ENCODE peak calls at places on chromosomes 5 and 9, in five cellular contexts. One of them, this sample, is unnamed.

GRCh38 chr5:375336-375920 is 53.9 kb downstream of the AHRR start:
- DNase-seq in fibroblast of lung: no peak
- DNase-seq in astrocyte of the cerebellum: no peak
- DNase-seq in Panc1: no peak
- DNase-seq in bronchial epithelial cell: no peak
- DNase-seq in this sample: no peak

GRCh38 chr5:10607023-10607665 is 43.3 kb downstream of the ANKRD33B start:
- DNase-seq in fibroblast of lung: peak
- DNase-seq in astrocyte of the cerebellum: no peak
- DNase-seq in Panc1: no peak
- DNase-seq in bronchial epithelial cell: no peak
- DNase-seq in this sample: no peak

GRCh38 chr9:2889023-2889422 is 45.1 kb upstream of the PUM3 start:
- DNase-seq in fibroblast of lung: no peak
- DNase-seq in astrocyte of the cerebellum: no peak
- DNase-seq in Panc1: no peak
- DNase-seq in bronchial epithelial cell: no peak
- DNase-seq in this sample: no peak

GRCh38 chr9:134895849-134896833 is 15.5 kb downstream of the FCN2 start:
- DNase-seq in fibroblast of lung: peak
- DNase-seq in astrocyte of the cerebellum: peak
- DNase-seq in Panc1: no peak
- DNase-seq in bronchial epithelial cell: peak
- DNase-seq in this sample: peak

GRCh38 chr9:94892675-94893074 is 166.2 kb downstream of the AOPEP start:
- DNase-seq in fibroblast of lung: no peak
- DNase-seq in astrocyte of the cerebellum: no peak
- DNase-seq in Panc1: no peak
- DNase-seq in bronchial epithelial cell: peak
- DNase-seq in this sample: no peak

GRCh38 chr5:34734321-34734720 is 78.2 kb downstream of the RAI14 start:
- DNase-seq in fibroblast of lung: no peak
- DNase-seq in astrocyte of the cerebellum: no peak
- DNase-seq in Panc1: no peak
- DNase-seq in bronchial epithelial cell: no peak
- DNase-seq in this sample: no peak

GRCh38 chr5:150642567-150642927 is 2.1 kb downstream of the SYNPO start:
- DNase-seq in fibroblast of lung: peak
- DNase-seq in astrocyte of the cerebellum: peak
- DNase-seq in Panc1: no peak
- DNase-seq in bronchial epithelial cell: peak
- DNase-seq in this sample: no peak

GRCh38 chr5:150600951-150601773 is 39.3 kb upstream of the SYNPO start:
- DNase-seq in fibroblast of lung: no peak
- DNase-seq in astrocyte of the cerebellum: no peak
- DNase-seq in Panc1: no peak
- DNase-seq in bronchial epithelial cell: peak
- DNase-seq in this sample: no peak

GRCh38 chr9:87551692-87552303 is 54.1 kb downstream of the DAPK1 start:
- DNase-seq in fibroblast of lung: no peak
- DNase-seq in astrocyte of the cerebellum: no peak
- DNase-seq in Panc1: no peak
- DNase-seq in bronchial epithelial cell: no peak
- DNase-seq in this sample: no peak

GRCh38 chr5:91182763-91183162 is 200.4 kb downstream of the ARRDC3 start:
- DNase-seq in fibroblast of lung: peak
- DNase-seq in astrocyte of the cerebellum: no peak
- DNase-seq in Panc1: no peak
- DNase-seq in bronchial epithelial cell: no peak
- DNase-seq in this sample: no peak

GRCh38 chr5:61578858-61579503 is 246.9 kb downstream of the ZSWIM6 start:
- DNase-seq in fibroblast of lung: no peak
- DNase-seq in astrocyte of the cerebellum: no peak
- DNase-seq in Panc1: no peak
- DNase-seq in bronchial epithelial cell: no peak
- DNase-seq in this sample: no peak

GRCh38 chr5:149675467-149676201 is 54.5 kb upstream of the PPARGC1B start:
- DNase-seq in fibroblast of lung: no peak
- DNase-seq in astrocyte of the cerebellum: no peak
- DNase-seq in Panc1: no peak
- DNase-seq in bronchial epithelial cell: peak
- DNase-seq in this sample: no peak

GRCh38 chr9:95107976-95108375 is 209.5 kb downstream of the FANCC start:
- DNase-seq in fibroblast of lung: no peak
- DNase-seq in astrocyte of the cerebellum: no peak
- DNase-seq in Panc1: no peak
- DNase-seq in bronchial epithelial cell: no peak
- DNase-seq in this sample: no peak

GRCh38 chr9:107478805-107479204 is 10.8 kb downstream of the KLF4 start:
- DNase-seq in fibroblast of lung: no peak
- DNase-seq in astrocyte of the cerebellum: no peak
- DNase-seq in Panc1: no peak
- DNase-seq in bronchial epithelial cell: no peak
- DNase-seq in this sample: no peak

GRCh38 chr5:63131618-63132285 is 553.1 kb downstream of the LRRC70 start:
- DNase-seq in fibroblast of lung: peak
- DNase-seq in astrocyte of the cerebellum: peak
- DNase-seq in Panc1: no peak
- DNase-seq in bronchial epithelial cell: peak
- DNase-seq in this sample: no peak

GRCh38 chr9:75147638-75148037 is 59.3 kb downstream of the OSTF1 start:
- DNase-seq in fibroblast of lung: no peak
- DNase-seq in astrocyte of the cerebellum: no peak
- DNase-seq in Panc1: no peak
- DNase-seq in bronchial epithelial cell: peak
- DNase-seq in this sample: no peak

GRCh38 chr5:35203403-35203802 is 26.9 kb downstream of the PRLR start:
- DNase-seq in fibroblast of lung: no peak
- DNase-seq in astrocyte of the cerebellum: no peak
- DNase-seq in Panc1: no peak
- DNase-seq in bronchial epithelial cell: no peak
- DNase-seq in this sample: no peak

GRCh38 chr5:116271432-116271831 is 186.6 kb downstream of the COMMD10 start:
- DNase-seq in fibroblast of lung: peak
- DNase-seq in astrocyte of the cerebellum: no peak
- DNase-seq in Panc1: no peak
- DNase-seq in bronchial epithelial cell: peak
- DNase-seq in this sample: peak

GRCh38 chr5:150458819-150459557 is 9.4 kb upstream of the RPS14 start:
- DNase-seq in fibroblast of lung: peak
- DNase-seq in astrocyte of the cerebellum: no peak
- DNase-seq in Panc1: no peak
- DNase-seq in bronchial epithelial cell: peak
- DNase-seq in this sample: no peak

GRCh38 chr5:124797665-124798087 is 51.2 kb upstream of the ZNF608 start:
- DNase-seq in fibroblast of lung: no peak
- DNase-seq in astrocyte of the cerebellum: no peak
- DNase-seq in Panc1: no peak
- DNase-seq in bronchial epithelial cell: no peak
- DNase-seq in this sample: no peak

GRCh38 chr9:132372177-132373095 is 17.6 kb upstream of the SETX start:
- DNase-seq in fibroblast of lung: no peak
- DNase-seq in astrocyte of the cerebellum: no peak
- DNase-seq in Panc1: no peak
- DNase-seq in bronchial epithelial cell: peak
- DNase-seq in this sample: peak

GRCh38 chr9:127497656-127498290 is 46.5 kb downstream of the LRSAM1 start:
- DNase-seq in fibroblast of lung: no peak
- DNase-seq in astrocyte of the cerebellum: no peak
- DNase-seq in Panc1: no peak
- DNase-seq in bronchial epithelial cell: no peak
- DNase-seq in this sample: no peak

GRCh38 chr5:154308457-154309360 is 118.2 kb downstream of the GALNT10 start:
- DNase-seq in fibroblast of lung: peak
- DNase-seq in astrocyte of the cerebellum: no peak
- DNase-seq in Panc1: no peak
- DNase-seq in bronchial epithelial cell: peak
- DNase-seq in this sample: no peak

GRCh38 chr9:127404631-127405030 is 7.7 kb downstream of the SLC2A8 start:
- DNase-seq in fibroblast of lung: no peak
- DNase-seq in astrocyte of the cerebellum: no peak
- DNase-seq in Panc1: no peak
- DNase-seq in bronchial epithelial cell: no peak
- DNase-seq in this sample: no peak

GRCh38 chr5:141681695-141682641 is at the start of gene ARAP3:
- DNase-seq in fibroblast of lung: peak
- DNase-seq in astrocyte of the cerebellum: no peak
- DNase-seq in Panc1: peak
- DNase-seq in bronchial epithelial cell: peak
- DNase-seq in this sample: no peak

GRCh38 chr9:32928145-32928763 is 73.2 kb downstream of the APTX start:
- DNase-seq in fibroblast of lung: peak
- DNase-seq in astrocyte of the cerebellum: no peak
- DNase-seq in Panc1: no peak
- DNase-seq in bronchial epithelial cell: peak
- DNase-seq in this sample: no peak

GRCh38 chr5:157475432-157475831 is 15.4 kb downstream of the NIPAL4 start:
- DNase-seq in fibroblast of lung: no peak
- DNase-seq in astrocyte of the cerebellum: no peak
- DNase-seq in Panc1: no peak
- DNase-seq in bronchial epithelial cell: no peak
- DNase-seq in this sample: no peak
- TF ChIP-seq CTCF in fibroblast of lung: no peak
- TF ChIP-seq CTCF in astrocyte of the cerebellum: no peak
- TF ChIP-seq CTCF in Panc1: no peak
- TF ChIP-seq CTCF in bronchial epithelial cell: no peak
- TF ChIP-seq CTCF in this sample: no peak

DNA sequence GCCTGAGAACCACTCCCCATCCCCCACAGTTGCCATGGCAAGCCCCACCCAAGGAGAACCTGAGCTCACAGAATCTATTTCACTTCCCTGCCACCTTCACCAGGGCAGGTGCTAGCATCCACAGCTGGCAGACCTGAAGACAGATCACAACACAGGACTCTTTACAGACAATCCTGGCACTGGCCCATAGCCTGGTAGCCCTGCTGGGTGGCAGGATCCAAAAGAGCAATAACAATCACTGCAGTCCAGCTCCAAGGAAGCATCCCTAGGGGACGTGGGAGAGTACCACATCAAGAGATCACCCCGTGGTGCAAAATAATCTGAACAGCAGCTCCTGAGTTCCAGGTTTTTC is 463.2 kb upstream of the PIK3R1 start:
- DNase-seq in fibroblast of lung: no peak
- DNase-seq in astrocyte of the cerebellum: no peak
- DNase-seq in Panc1: no peak
- DNase-seq in bronchial epithelial cell: no peak
- DNase-seq in this sample: no peak
- H3K4me3 ChIP-seq in fibroblast of lung: no peak
- H3K4me3 ChIP-seq in astrocyte of the cerebellum: no peak
- H3K4me3 ChIP-seq in Panc1: no peak
- H3K4me3 ChIP-seq in bronchial epithelial cell: no peak
- H3K4me3 ChIP-seq in this sample: no peak

GRCh38 chr9:31359071-31359470 is 1025.4 kb upstream of the ACO1 start:
- DNase-seq in fibroblast of lung: no peak
- DNase-seq in astrocyte of the cerebellum: no peak
- DNase-seq in Panc1: no peak
- DNase-seq in bronchial epithelial cell: no peak
- DNase-seq in this sample: no peak

DNA sequence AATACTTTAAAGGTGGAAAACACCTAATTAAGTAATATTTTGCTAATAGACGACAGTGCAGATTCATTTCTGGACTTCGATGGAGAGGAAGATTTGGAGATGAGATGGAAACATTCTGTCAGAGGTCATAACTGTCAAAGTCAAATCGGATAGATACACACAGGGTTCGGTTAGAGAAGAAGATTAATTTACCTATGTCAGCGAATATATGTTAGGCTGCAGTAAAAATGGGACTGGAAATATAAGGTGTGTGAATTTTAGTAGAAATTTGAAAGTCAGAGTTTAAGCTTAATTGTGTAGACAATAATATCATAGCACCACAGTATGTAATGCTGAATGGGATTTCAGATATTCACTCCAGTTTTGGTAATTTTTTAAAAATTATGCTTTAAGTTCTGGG is 1020.3 kb upstream of the ACO1 start:
- DNase-seq in fibroblast of lung: no peak
- DNase-seq in astrocyte of the cerebellum: no peak
- DNase-seq in Panc1: no peak
- DNase-seq in bronchial epithelial cell: no peak
- DNase-seq in this sample: no peak
- TF ChIP-seq CTCF in fibroblast of lung: no peak
- TF ChIP-seq CTCF in astrocyte of the cerebellum: no peak
- TF ChIP-seq CTCF in Panc1: no peak
- TF ChIP-seq CTCF in bronchial epithelial cell: no peak
- TF ChIP-seq CTCF in this sample: no peak

DNA sequence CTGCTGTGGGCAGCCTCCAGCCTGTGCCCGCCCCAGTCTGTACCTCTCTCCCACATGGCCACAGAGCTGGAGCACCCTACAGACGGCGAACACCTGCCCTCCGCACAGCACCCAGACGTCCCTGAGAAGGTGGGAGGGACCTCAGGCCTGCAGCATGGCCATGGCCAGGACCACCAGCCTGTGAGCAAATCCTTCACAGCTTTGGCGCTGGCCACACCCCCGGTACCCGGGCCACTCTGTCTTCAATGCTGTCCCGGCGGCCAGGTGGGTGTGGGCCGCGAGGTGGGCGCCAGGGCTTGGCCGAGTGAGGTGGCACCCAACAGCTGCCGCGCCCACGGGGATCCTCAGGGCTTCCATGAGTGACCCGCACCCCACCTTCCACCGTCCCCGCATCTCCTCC is 18.7 kb downstream of the NOTCH1 start:
- DNase-seq in fibroblast of lung: no peak
- DNase-seq in astrocyte of the cerebellum: no peak
- DNase-seq in Panc1: no peak
- DNase-seq in bronchial epithelial cell: no peak
- DNase-seq in this sample: no peak
- H3K4me3 ChIP-seq in fibroblast of lung: no peak
- H3K4me3 ChIP-seq in astrocyte of the cerebellum: no peak
- H3K4me3 ChIP-seq in Panc1: no peak
- H3K4me3 ChIP-seq in bronchial epithelial cell: no peak
- H3K4me3 ChIP-seq in this sample: no peak

GRCh38 chr9:112112941-112113399 is 62.1 kb downstream of the SUSD1 start:
- DNase-seq in fibroblast of lung: peak
- DNase-seq in astrocyte of the cerebellum: no peak
- DNase-seq in Panc1: peak
- DNase-seq in bronchial epithelial cell: peak
- DNase-seq in this sample: peak
- TF ChIP-seq CTCF in fibroblast of lung: no peak
- TF ChIP-seq CTCF in astrocyte of the cerebellum: peak
- TF ChIP-seq CTCF in Panc1: peak
- TF ChIP-seq CTCF in bronchial epithelial cell: peak
- TF ChIP-seq CTCF in this sample: peak

DNA sequence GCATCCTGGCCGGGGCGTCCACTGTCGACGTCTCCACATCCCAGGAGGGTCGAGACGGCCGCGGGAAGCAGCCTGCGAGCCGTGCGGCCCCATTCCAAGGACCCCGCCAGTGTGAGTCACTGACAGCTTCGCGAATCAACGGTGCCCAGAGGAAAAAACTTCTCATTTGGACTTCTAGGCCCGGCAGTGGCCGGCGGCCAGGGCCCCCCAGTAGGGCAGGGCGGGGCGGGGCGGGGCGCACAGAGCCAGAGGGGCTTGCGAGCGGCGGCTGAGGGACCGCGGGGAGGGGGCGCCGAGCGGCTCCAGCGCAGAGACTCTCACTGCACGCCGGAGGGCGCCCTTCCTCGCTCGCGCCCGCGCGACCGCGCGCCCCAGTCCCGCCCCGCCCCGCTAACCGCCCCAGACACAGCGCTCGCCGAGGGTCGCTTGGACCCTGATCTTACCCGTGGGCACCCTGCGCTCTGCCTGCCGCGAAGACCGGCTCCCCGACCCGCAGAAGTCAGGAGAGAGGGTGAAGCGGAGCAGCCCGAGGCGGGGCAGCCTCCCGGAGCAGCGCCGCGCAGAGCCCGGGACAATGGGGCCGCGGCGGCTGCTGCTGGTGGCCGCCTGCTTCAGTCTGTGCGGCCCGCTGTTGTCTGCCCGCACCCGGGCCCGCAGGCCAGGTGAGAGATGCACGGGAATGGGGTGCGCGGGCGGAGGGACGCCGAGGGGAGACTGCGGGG is at the start of gene F2R:
- DNase-seq in fibroblast of lung: peak
- DNase-seq in astrocyte of the cerebellum: peak
- DNase-seq in Panc1: no peak
- DNase-seq in bronchial epithelial cell: no peak
- DNase-seq in this sample: no peak
- H3K4me3 ChIP-seq in fibroblast of lung: peak
- H3K4me3 ChIP-seq in astrocyte of the cerebellum: peak
- H3K4me3 ChIP-seq in Panc1: peak
- H3K4me3 ChIP-seq in bronchial epithelial cell: peak
- H3K4me3 ChIP-seq in this sample: peak